ENCODE peak calls at places on chromosomes 11 and 22, in four cellular contexts. One of them, this sample, is unnamed.

GRCh38 chr11:11845066-11845465 is 3.3 kb downstream of the USP47 start:
- DNase-seq in IMR-90: no peak
- DNase-seq in testis: no peak
- DNase-seq in Peyer's patch: no peak
- DNase-seq in this sample: no peak

GRCh38 chr11:104534268-104534667 is 364.0 kb downstream of the CASP12 start:
- DNase-seq in testis: no peak
- DNase-seq in IMR-90: peak; percentile 89
- DNase-seq in Peyer's patch: no peak
- DNase-seq in this sample: no peak

GRCh38 chr22:24189249-24190158 is 8.2 kb downstream of the SUSD2 start:
- DNase-seq in Peyer's patch: peak; percentile 74
- DNase-seq in testis: peak; percentile 78
- DNase-seq in IMR-90: peak; percentile 50
- DNase-seq in this sample: peak; percentile 58

GRCh38 chr22:37733625-37734401 is 37.0 kb downstream of the TRIOBP start:
- DNase-seq in IMR-90: no peak
- DNase-seq in testis: no peak
- DNase-seq in Peyer's patch: no peak
- DNase-seq in this sample: no peak

GRCh38 chr11:81010631-81011030 is 1569.8 kb upstream of the TENM4 start:
- DNase-seq in IMR-90: no peak
- DNase-seq in testis: no peak
- DNase-seq in Peyer's patch: no peak
- DNase-seq in this sample: no peak

GRCh38 chr11:95134491-95134890 is 44.8 kb downstream of the ENDOD1 start:
- DNase-seq in Peyer's patch: no peak
- DNase-seq in testis: peak; percentile 79
- DNase-seq in IMR-90: peak; percentile 51
- DNase-seq in this sample: no peak

GRCh38 chr11:47506363-47506762 is 46.6 kb downstream of the CELF1 start:
- DNase-seq in testis: no peak
- DNase-seq in IMR-90: peak; percentile 20
- DNase-seq in Peyer's patch: no peak
- DNase-seq in this sample: no peak

GRCh38 chr11:8059030-8059429 is 22.0 kb upstream of the TUB start:
- DNase-seq in testis: no peak
- DNase-seq in IMR-90: no peak
- DNase-seq in Peyer's patch: no peak
- DNase-seq in this sample: no peak

GRCh38 chr22:43530864-43531201 is 119.0 kb downstream of the MPPED1 start:
- DNase-seq in IMR-90: no peak
- DNase-seq in Peyer's patch: no peak
- DNase-seq in testis: no peak
- DNase-seq in this sample: no peak

GRCh38 chr11:113468666-113469345 is 6.4 kb downstream of the DRD2 start:
- DNase-seq in Peyer's patch: no peak
- DNase-seq in testis: no peak
- DNase-seq in IMR-90: no peak
- DNase-seq in this sample: no peak

GRCh38 chr11:19306570-19306969 is 65.8 kb upstream of the E2F8 start:
- DNase-seq in Peyer's patch: no peak
- DNase-seq in testis: no peak
- DNase-seq in IMR-90: no peak
- DNase-seq in this sample: no peak

GRCh38 chr22:30596886-30597285 is 5.2 kb upstream of the PES1 start:
- DNase-seq in IMR-90: no peak
- DNase-seq in testis: no peak
- DNase-seq in Peyer's patch: no peak
- DNase-seq in this sample: no peak

GRCh38 chr11:11937957-11938356 is 70.5 kb downstream of the DKK3 start:
- DNase-seq in IMR-90: peak; percentile 38
- DNase-seq in testis: no peak
- DNase-seq in Peyer's patch: no peak
- DNase-seq in this sample: no peak

GRCh38 chr22:29055192-29055830 is 6.3 kb downstream of the C22orf31 start:
- DNase-seq in IMR-90: no peak
- DNase-seq in testis: no peak
- DNase-seq in Peyer's patch: no peak
- DNase-seq in this sample: no peak

GRCh38 chr11:96037267-96037990 is 113.5 kb upstream of the MTMR2 start:
- DNase-seq in IMR-90: no peak
- DNase-seq in testis: no peak
- DNase-seq in Peyer's patch: no peak
- DNase-seq in this sample: no peak

GRCh38 chr11:134564472-134565200 is 152.6 kb upstream of the B3GAT1 start:
- DNase-seq in testis: peak; percentile 4
- DNase-seq in Peyer's patch: no peak
- DNase-seq in IMR-90: no peak
- DNase-seq in this sample: no peak

GRCh38 chr11:1889527-1889930 is 2.2 kb downstream of the PRR33 start:
- DNase-seq in Peyer's patch: no peak
- DNase-seq in testis: no peak
- DNase-seq in IMR-90: no peak
- DNase-seq in this sample: no peak

GRCh38 chr11:1891831-1892115 is at the start of gene PRR33:
- DNase-seq in testis: no peak
- DNase-seq in Peyer's patch: no peak
- DNase-seq in IMR-90: no peak
- DNase-seq in this sample: no peak

GRCh38 chr11:1890856-1891830 is 552 bp downstream of the PRR33 start:
- DNase-seq in Peyer's patch: no peak
- DNase-seq in testis: no peak
- DNase-seq in IMR-90: no peak
- DNase-seq in this sample: no peak

GRCh38 chr11:1888811-1889526 is 2.7 kb downstream of the PRR33 start:
- DNase-seq in Peyer's patch: peak; percentile 75
- DNase-seq in IMR-90: no peak
- DNase-seq in testis: no peak
- DNase-seq in this sample: no peak

GRCh38 chr11:1889941-1890855 is 1.5 kb downstream of the PRR33 start:
- DNase-seq in IMR-90: no peak
- DNase-seq in Peyer's patch: no peak
- DNase-seq in testis: no peak
- DNase-seq in this sample: no peak
- H3K4me3 ChIP-seq in IMR-90: no peak overlapping the region
- H3K4me3 ChIP-seq in Peyer's patch: no peak overlapping the region
- H3K4me3 ChIP-seq in testis: no peak overlapping the region
- H3K4me3 ChIP-seq in this sample: no peak overlapping the region

DNA sequence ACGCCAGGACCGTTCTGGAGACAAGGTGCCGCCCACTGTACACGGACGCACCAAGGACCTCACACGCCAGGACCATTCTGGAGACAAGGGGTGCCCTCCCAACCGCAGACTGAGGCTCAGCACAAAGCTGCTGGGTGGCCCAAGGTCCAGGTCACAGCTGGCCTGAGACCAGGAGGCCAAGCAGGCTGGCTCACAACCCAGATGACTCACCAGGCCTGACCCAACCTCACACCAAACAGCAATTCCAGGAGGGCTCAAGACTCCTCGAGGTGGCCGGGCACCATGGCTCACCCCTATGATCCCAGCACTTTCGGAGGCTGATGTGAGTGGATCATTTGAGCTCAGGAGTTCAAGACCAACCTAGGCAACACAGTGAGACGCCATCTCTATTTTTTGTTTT is 14.8 kb downstream of the BRD1 start:
- DNase-seq in Peyer's patch: no peak
- DNase-seq in testis: no peak
- DNase-seq in IMR-90: peak; percentile 37
- DNase-seq in this sample: no peak
- H3K4me1 ChIP-seq in Peyer's patch: no peaks in the 10 kb centered on the region
- H3K4me1 ChIP-seq in testis: peaks cover 7% of the 10 kb centered on the region
- H3K4me1 ChIP-seq in IMR-90: peaks cover 14% of the 10 kb centered on the region
- H3K4me1 ChIP-seq in this sample: peaks cover 3% of the 10 kb centered on the region

GRCh38 chr11:57277845-57278720 is 41.0 kb upstream of the APLNR start:
- DNase-seq in testis: peak; percentile 83
- DNase-seq in Peyer's patch: peak; percentile 84
- DNase-seq in IMR-90: peak; percentile 84
- DNase-seq in this sample: peak; percentile 66

GRCh38 chr11:57287884-57288283 is 36.9 kb downstream of the TNKS1BP1 start:
- DNase-seq in Peyer's patch: no peak
- DNase-seq in testis: no peak
- DNase-seq in IMR-90: no peak
- DNase-seq in this sample: no peak

GRCh38 chr11:57278721-57279095 is 41.7 kb upstream of the APLNR start:
- DNase-seq in IMR-90: no peak
- DNase-seq in Peyer's patch: no peak
- DNase-seq in testis: no peak
- DNase-seq in this sample: no peak

GRCh38 chr11:57279131-57279530 is 42.1 kb upstream of the APLNR start:
- DNase-seq in IMR-90: peak; percentile 77
- DNase-seq in Peyer's patch: no peak
- DNase-seq in testis: no peak
- DNase-seq in this sample: no peak

DNA sequence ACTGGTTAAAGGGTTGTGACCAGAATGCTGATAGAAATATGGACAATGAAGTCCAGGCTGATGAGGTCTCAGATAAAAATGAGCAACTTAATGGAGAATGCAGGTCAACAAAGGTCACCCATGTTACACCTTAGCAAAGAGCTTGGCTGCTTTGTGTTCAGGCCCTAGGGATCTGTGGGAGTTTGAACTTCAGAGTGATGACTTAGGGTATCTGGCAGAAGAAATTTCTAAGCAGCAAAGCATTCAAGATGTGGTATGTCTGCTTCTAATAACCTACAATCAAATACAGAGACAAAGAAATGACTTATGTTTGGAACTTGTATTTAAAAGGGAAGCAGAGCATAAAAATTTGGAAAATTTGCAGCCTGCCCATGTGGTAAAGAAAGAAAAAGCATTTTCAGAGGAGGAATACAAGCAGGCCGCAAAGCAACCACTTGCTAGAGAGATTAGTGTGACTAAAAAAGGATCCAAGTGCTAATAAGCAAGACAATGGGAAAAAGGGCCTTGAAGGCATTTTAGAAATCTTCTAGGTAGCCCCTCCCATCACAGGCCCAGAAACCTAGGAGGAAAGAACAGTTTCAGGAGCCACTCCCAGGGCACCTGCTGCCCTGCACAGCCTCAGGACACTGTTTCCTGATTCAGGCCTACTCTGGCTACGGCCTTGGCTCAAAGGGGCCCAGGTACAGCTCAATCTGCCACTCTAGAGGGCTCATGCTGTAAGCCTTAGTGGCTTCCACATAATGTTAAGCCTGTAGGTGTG is 41.3 kb downstream of the TNKS1BP1 start:
- DNase-seq in IMR-90: no peak
- DNase-seq in testis: no peak
- DNase-seq in Peyer's patch: no peak
- DNase-seq in this sample: peak; percentile 35
- H3K4me3 ChIP-seq in IMR-90: no peak overlapping the region
- H3K4me3 ChIP-seq in testis: no peak overlapping the region
- H3K4me3 ChIP-seq in Peyer's patch: no peak overlapping the region
- H3K4me3 ChIP-seq in this sample: no peak overlapping the region

GRCh38 chr11:103047837-103048236 is 44.1 kb downstream of the DCUN1D5 start:
- DNase-seq in IMR-90: no peak
- DNase-seq in testis: no peak
- DNase-seq in Peyer's patch: no peak
- DNase-seq in this sample: no peak
- H3K4me1 ChIP-seq in IMR-90: no peaks in the 10 kb centered on the region
- H3K4me1 ChIP-seq in testis: no peaks in the 10 kb centered on the region
- H3K4me1 ChIP-seq in Peyer's patch: no peaks in the 10 kb centered on the region
- H3K4me1 ChIP-seq in this sample: no peaks in the 10 kb centered on the region

GRCh38 chr11:83027794-83028193 is 43.9 kb downstream of the RAB30 start:
- DNase-seq in testis: no peak
- DNase-seq in Peyer's patch: no peak
- DNase-seq in IMR-90: no peak
- DNase-seq in this sample: no peak
- H3K4me3 ChIP-seq in testis: no peak overlapping the region
- H3K4me3 ChIP-seq in Peyer's patch: no peak overlapping the region
- H3K4me3 ChIP-seq in IMR-90: no peak overlapping the region
- H3K4me3 ChIP-seq in this sample: no peak overlapping the region

This sample was measured in iPS DF 6.9.